ENCODE peak calls at places on chromosome 2, in five cellular contexts. T is adrenal gland, Y is stomach, S is left ventricle myocardium inferior, E is tibial artery. G is an unnamed sample.

GRCh38 chr2:72211359-72211758 is 63.7 kb upstream of the CYP26B1 start:
- DNase-seq in S (no peak), E (no peak), Y (no peak), T (no peak), G (peak; percentile 19)

GRCh38 chr2:70684846-70685622 is 83.0 kb downstream of the ADD2 start:
- DNase-seq in S (no peak), T (no peak), Y (peak; percentile 1), E (peak; percentile 9), G (no peak)

GRCh38 chr2:179898873-179899272 is 37.5 kb upstream of the ZNF385B start:
- DNase-seq in S (no peak), E (no peak), Y (no peak), T (no peak), G (no peak)

GRCh38 chr2:50347355-50348044 is 684.4 kb downstream of the NRXN1 start:
- DNase-seq in T (no peak), E (no peak), Y (no peak), S (no peak), G (no peak)

GRCh38 chr2:105836840-105837692 is 92.4 kb downstream of the NCK2 start:
- DNase-seq in S (no peak), E (no peak), Y (no peak), T (no peak), G (no peak)

GRCh38 chr2:152500777-152501176 is 165.8 kb downstream of the FMNL2 start:
- DNase-seq in S (peak; percentile 41), T (no peak), Y (no peak), E (peak; percentile 79), G (no peak)

GRCh38 chr2:134621939-134622705 is 96.7 kb downstream of the TMEM163 start:
- DNase-seq in E (no peak), Y (no peak), S (no peak), T (no peak), G (no peak)

GRCh38 chr2:58131191-58132011 is 84.8 kb downstream of the VRK2 start:
- DNase-seq in Y (no peak), E (no peak), S (no peak), T (peak; percentile 28), G (no peak)

GRCh38 chr2:224436634-224437033 is 34.7 kb upstream of the FAM124B start:
- DNase-seq in S (no peak), E (no peak), Y (no peak), T (no peak), G (peak; percentile 33)

GRCh38 chr2:101124684-101125366 is 26.4 kb downstream of the TBC1D8 start:
- DNase-seq in Y (peak; percentile 78), E (peak; percentile 86), S (peak; percentile 70), T (peak; percentile 58), G (peak; percentile 97)

GRCh38 chr2:32852821-32853220 is 93.9 kb upstream of the LTBP1 start:
- DNase-seq in S (no peak), E (no peak), T (no peak), Y (no peak), G (no peak)

GRCh38 chr2:79935771-79936657 is 368.5 kb downstream of the LRRTM1 start:
- DNase-seq in Y (peak; percentile 27), E (no peak), S (peak; percentile 14), T (peak; percentile 20), G (peak; percentile 37)

GRCh38 chr2:1678609-1679008 is 65.7 kb downstream of the PXDN start:
- DNase-seq in Y (no peak), T (no peak), E (no peak), S (no peak), G (no peak)

GRCh38 chr2:28082131-28082530 is 191.6 kb downstream of the BABAM2 start:
- DNase-seq in S (no peak), T (no peak), Y (no peak), E (no peak), G (no peak)

GRCh38 chr2:198901894-198902293 is 555.8 kb downstream of the SATB2 start:
- DNase-seq in E (no peak), T (no peak), S (no peak), Y (no peak), G (no peak)

GRCh38 chr2:224778474-224778877 is 62.3 kb upstream of the CCDC195 start:
- DNase-seq in Y (peak; percentile 57), S (no peak), E (peak; percentile 69), T (peak; percentile 28), G (peak; percentile 56)

GRCh38 chr2:235860846-235861245 is 307.3 kb downstream of the GBX2 start:
- DNase-seq in E (no peak), T (no peak), S (no peak), Y (no peak), G (no peak)

GRCh38 chr2:231130657-231131056 is 5.8 kb upstream of the HTR2B start:
- DNase-seq in E (no peak), T (no peak), Y (no peak), S (no peak), G (no peak)

GRCh38 chr2:234273887-234274584 is 222.8 kb downstream of the ARL4C start:
- DNase-seq in T (no peak), Y (no peak), S (no peak), E (no peak), G (no peak)

GRCh38 chr2:196925768-196926561 is 542 bp downstream of the PGAP1 start:
- DNase-seq in Y (peak; percentile 27), T (peak; percentile 44), E (peak; percentile 70), S (peak; percentile 29), G (peak; percentile 50)

GRCh38 chr2:68726608-68727367 is 7.8 kb upstream of the ARHGAP25 start:
- DNase-seq in Y (peak; percentile 41), T (no peak), E (no peak), S (no peak), G (no peak)

GRCh38 chr2:128302744-128303067 is 16.0 kb downstream of the HS6ST1 start:
- DNase-seq in T (no peak), S (no peak), Y (no peak), E (no peak), G (no peak)
- H3K27ac ChIP-seq in T (peak overlapping the region; percentile 93), S (no peak overlapping the region), Y (no peak overlapping the region), E (peak overlapping the region; percentile 52), G (peak overlapping the region; percentile 98)

DNA sequence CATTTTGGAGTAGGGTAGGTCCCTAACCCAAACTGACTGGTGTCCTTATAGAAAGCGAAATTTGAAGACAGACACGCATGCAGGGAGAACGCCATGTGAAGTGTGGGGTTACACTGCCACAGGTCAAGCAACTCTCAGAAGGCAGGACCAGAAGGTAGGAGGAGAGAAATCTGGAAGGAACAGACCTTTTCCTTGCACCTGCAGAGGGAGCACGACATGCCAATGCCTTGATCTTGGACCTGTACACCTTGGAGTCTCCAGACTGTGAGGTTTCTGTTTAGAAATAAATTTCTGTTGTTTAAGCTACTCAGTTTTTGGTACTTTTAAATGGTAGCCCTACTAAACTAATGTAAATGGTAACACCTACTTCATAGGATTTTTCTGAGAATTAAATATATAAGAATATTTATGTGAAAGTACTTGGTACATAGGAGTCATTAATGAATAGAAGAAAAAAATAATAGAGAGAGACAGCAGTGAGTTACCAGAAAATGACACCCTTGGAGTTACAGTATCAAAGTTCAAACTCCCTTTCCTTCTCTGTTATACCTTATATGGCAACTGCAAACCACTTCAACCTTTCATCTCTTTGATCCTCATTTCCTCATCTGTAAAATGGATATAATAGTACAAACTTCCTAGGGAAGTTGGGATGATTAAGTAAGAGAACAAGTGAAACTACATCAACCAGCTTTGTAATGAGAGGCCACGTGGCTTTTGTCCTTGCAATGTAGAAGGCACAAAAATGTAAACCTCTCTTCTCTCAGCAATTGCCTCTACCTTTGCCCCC is 184.9 kb upstream of the PARD3B start:
- DNase-seq in Y (no peak), T (no peak), E (no peak), S (no peak), G (no peak)
- TF ChIP-seq CTCF in Y (no peak), T (no peak), E (no peak), S (no peak), G (no peak)

GRCh38 chr2:128276878-128277675 is 41.6 kb downstream of the HS6ST1 start:
- DNase-seq in E (peak; percentile 54), Y (no peak), T (no peak), S (no peak), G (no peak)
- H3K27ac ChIP-seq in E (no peak overlapping the region), Y (no peak overlapping the region), T (peak overlapping the region; percentile 54), S (no peak overlapping the region), G (no peak overlapping the region)

GRCh38 chr2:138476940-138477339 is 24.6 kb upstream of the SPOPL start:
- DNase-seq in E (no peak), T (no peak), Y (no peak), S (no peak), G (no peak)
- TF ChIP-seq CTCF in E (no peak), T (no peak), Y (no peak), S (no peak), G (no peak)

GRCh38 chr2:62030902-62031301 is 125.4 kb downstream of the COMMD1 start:
- DNase-seq in T (no peak), E (no peak), Y (no peak), S (no peak), G (no peak)
- H3K27ac ChIP-seq in T (no peak overlapping the region), E (no peak overlapping the region), Y (no peak overlapping the region), S (no peak overlapping the region), G (no peak overlapping the region)

GRCh38 chr2:147855977-147856376 is 11.1 kb downstream of the ACVR2A start:
- DNase-seq in Y (no peak), E (no peak), T (no peak), S (no peak), G (no peak)
- TF ChIP-seq CTCF in Y (no peak), E (no peak), T (no peak), S (peak; percentile 16), G (no peak)

DNA sequence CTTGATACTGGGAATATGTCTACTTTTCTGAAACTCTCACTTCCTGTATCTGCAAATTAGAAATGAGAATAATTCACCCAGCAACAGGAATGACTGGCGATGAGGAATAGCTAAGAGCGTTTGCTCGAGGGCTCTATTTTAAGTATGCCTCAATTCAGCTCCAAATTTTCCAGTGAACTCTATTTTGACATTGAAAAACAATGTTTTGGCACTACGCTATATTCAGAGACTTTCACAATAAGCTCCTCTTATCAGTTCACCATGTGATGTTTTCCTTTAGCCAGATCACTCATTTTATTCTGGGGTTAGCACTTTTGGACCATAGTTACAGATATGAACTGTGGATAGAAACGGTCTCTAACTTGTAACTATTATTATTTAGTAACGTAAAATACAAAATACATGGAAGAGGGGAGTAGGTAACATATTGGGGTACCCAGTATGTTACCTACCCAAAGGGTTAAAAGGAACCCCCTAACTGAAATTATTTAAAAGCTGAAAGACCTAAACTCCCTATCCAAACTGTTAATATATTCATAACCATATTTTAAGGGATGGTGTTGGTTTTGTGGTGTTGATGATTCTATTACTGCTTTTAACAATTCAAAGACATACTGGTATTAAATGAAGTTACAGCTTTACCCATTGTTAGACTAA is 28.1 kb downstream of the SLC40A1 start:
- DNase-seq in T (peak; percentile 42), Y (no peak), S (no peak), E (no peak), G (no peak)
- H3K27ac ChIP-seq in T (peak overlapping the region; percentile 80), Y (no peak overlapping the region), S (peak overlapping the region; percentile 69), E (peak overlapping the region; percentile 85), G (no peak overlapping the region)

G was measured in RWPE1.